ENCODE peak calls at places on chromosomes 3 and 15, in nine cellular contexts. W is upper lobe of right lung; Q is activated CD4-positive, alpha-beta T cell treated with anti-CD3 and anti-CD28 coated beads, Interleukin-2, amount 50 U/mL, for 1 hour; I is A549; E is T1000; V is cardiac muscle cell; Y is endothelial cell; G is Caco-2; F is G401. H is an unnamed sample.

GRCh38 chr3:26312826-26313225 is 309.7 kb upstream of the LRRC3B start:
- DNase-seq in E (no peak), I (no peak), G (no peak), V (no peak), Y (no peak), F (peak; percentile 86), Q (no peak), W (no peak), H (no peak)

GRCh38 chr3:183392166-183393034 is 36.0 kb downstream of the MCF2L2 start:
- DNase-seq in I (no peak), E (no peak), G (no peak), V (no peak), F (no peak), Y (no peak), W (no peak), Q (no peak), H (no peak)

GRCh38 chr3:111605016-111605415 is 9.9 kb upstream of the ZBED2 start:
- DNase-seq in V (no peak), G (no peak), E (peak; percentile 27), F (no peak), W (no peak), Y (no peak), Q (no peak), I (no peak), H (peak; percentile 66)

GRCh38 chr3:127406309-127407025 is 118.6 kb upstream of the PRR20G start:
- DNase-seq in Y (no peak), Q (no peak), F (no peak), E (no peak), V (peak; percentile 11), I (peak; percentile 51), G (peak; percentile 35), W (peak; percentile 46), H (peak; percentile 16)

GRCh38 chr15:55770808-55771207 is 27.9 kb upstream of the PRTG start:
- DNase-seq in Y (no peak), Q (no peak), F (no peak), W (no peak), I (no peak), E (no peak), V (peak; percentile 14), G (no peak), H (peak; percentile 27)

GRCh38 chr3:140771030-140771677 is 93.3 kb downstream of the TRIM42 start:
- DNase-seq in Q (no peak), I (no peak), V (no peak), G (no peak), W (no peak), F (no peak), E (no peak), Y (no peak), H (no peak)

GRCh38 chr15:31197497-31198414 is 96.2 kb upstream of the TRPM1 start:
- DNase-seq in Q (peak; percentile 57), E (no peak), V (peak; percentile 30), F (no peak), G (peak; percentile 50), Y (peak; percentile 63), I (peak; percentile 62), W (peak; percentile 78), H (peak; percentile 38)

GRCh38 chr3:177968891-177969290 is 567.3 kb upstream of the KCNMB2 start:
- DNase-seq in I (peak; percentile 29), W (no peak), V (no peak), G (no peak), Q (no peak), E (no peak), Y (no peak), F (no peak), H (no peak)

GRCh38 chr15:65102912-65103311 is 12.1 kb downstream of the UBAP1L start:
- DNase-seq in Y (no peak), V (no peak), Q (no peak), E (no peak), W (no peak), I (no peak), F (no peak), G (no peak), H (no peak)

GRCh38 chr15:61556037-61556648 is 327.0 kb upstream of the RORA start:
- DNase-seq in Q (no peak), V (peak; percentile 58), I (no peak), W (no peak), G (peak; percentile 8), Y (no peak), E (peak; percentile 34), F (no peak), H (peak; percentile 42)

GRCh38 chr3:82520846-82521245 is 759.4 kb upstream of the GBE1 start:
- DNase-seq in V (no peak), W (no peak), I (no peak), E (no peak), Q (no peak), F (no peak), G (no peak), Y (no peak), H (no peak)

GRCh38 chr3:151283907-151284461 is 5.6 kb upstream of the P2RY14 start:
- DNase-seq in E (no peak), F (no peak), V (peak; percentile 86), W (no peak), Q (no peak), I (peak; percentile 9), G (peak; percentile 30), Y (no peak), H (peak; percentile 43)

GRCh38 chr15:90162956-90163355 is 38.2 kb upstream of the SEMA4B start:
- DNase-seq in V (no peak), F (no peak), Q (no peak), Y (no peak), E (no peak), G (no peak), I (no peak), W (no peak), H (no peak)

GRCh38 chr3:39577541-39577940 is 110.1 kb downstream of the MOBP start:
- DNase-seq in Q (no peak), G (no peak), I (no peak), E (no peak), F (no peak), V (no peak), W (no peak), Y (no peak), H (no peak)

GRCh38 chr3:76177650-76178049 is 392.3 kb upstream of the ZNF717 start:
- DNase-seq in I (no peak), Y (no peak), Q (no peak), W (no peak), F (no peak), G (no peak), V (no peak), E (no peak), H (no peak)

GRCh38 chr15:51414256-51414860 is 72.9 kb downstream of the GLDN start:
- DNase-seq in G (no peak), V (no peak), W (no peak), Y (no peak), F (no peak), Q (no peak), I (no peak), E (no peak), H (no peak)

GRCh38 chr15:46918462-46919125 is 798.7 kb upstream of the SEMA6D start:
- DNase-seq in G (no peak), E (no peak), W (no peak), I (no peak), F (no peak), Q (no peak), Y (no peak), V (no peak), H (no peak)

GRCh38 chr3:34260266-34260990 is 462.0 kb downstream of the PDCD6IP start:
- DNase-seq in V (peak; percentile 55), E (peak; percentile 25), F (peak; percentile 87), I (peak; percentile 44), Y (peak; percentile 58), G (peak; percentile 63), Q (no peak), W (no peak), H (peak; percentile 49)

GRCh38 chr3:70853161-70853560 is 540.7 kb upstream of the MDFIC2 start:
- DNase-seq in Y (no peak), V (no peak), I (no peak), E (no peak), G (no peak), W (no peak), F (no peak), Q (no peak), H (peak; percentile 80)

GRCh38 chr15:100785181-100786138 is 94.2 kb upstream of the ALDH1A3 start:
- DNase-seq in I (no peak), E (no peak), Y (no peak), F (no peak), W (peak; percentile 41), G (no peak), V (no peak), Q (no peak), H (no peak)

GRCh38 chr15:98800437-98801233 is 152.3 kb downstream of the IGF1R start:
- DNase-seq in E (no peak), Q (no peak), F (peak; percentile 35), G (peak; percentile 57), W (no peak), Y (peak; percentile 58), V (peak; percentile 94), I (peak; percentile 81), H (peak; percentile 79)

GRCh38 chr3:46372492-46373359 is 2.0 kb downstream of the CCR5 start:
- DNase-seq in G (peak; percentile 33), I (no peak), Q (no peak), F (peak; percentile 18), Y (no peak), V (peak; percentile 51), W (no peak), E (no peak), H (peak; percentile 28)

GRCh38 chr3:158273646-158274045 is 163.8 kb downstream of the RSRC1 start:
- DNase-seq in Q (no peak), W (no peak), F (no peak), G (no peak), E (no peak), I (no peak), V (no peak), Y (no peak), H (peak; percentile 47)

GRCh38 chr15:90201150-90201943 is at the start of gene SEMA4B:
- DNase-seq in E (peak; percentile 23), Q (peak; percentile 64), G (peak; percentile 78), Y (peak; percentile 57), V (peak; percentile 56), F (peak; percentile 58), I (peak; percentile 61), W (peak; percentile 89), H (peak; percentile 67)

GRCh38 chr3:4162132-4162531 is 141.0 kb upstream of the SETMAR start:
- DNase-seq in W (no peak), E (no peak), V (no peak), G (no peak), F (no peak), Y (no peak), I (no peak), Q (no peak), H (no peak)

GRCh38 chr3:39569095-39569494 is 101.6 kb downstream of the MOBP start:
- DNase-seq in I (no peak), Y (no peak), Q (no peak), W (no peak), V (no peak), E (no peak), G (no peak), F (peak; percentile 8), H (no peak)

GRCh38 chr3:107217161-107217560 is 160.1 kb upstream of the CCDC54 start:
- DNase-seq in V (peak; percentile 97), E (peak; percentile 45), W (no peak), F (no peak), Q (no peak), Y (no peak), G (peak; percentile 6), I (peak; percentile 42), H (peak; percentile 96)

GRCh38 chr15:66921319-66921718 is 144.1 kb upstream of the SMAD3 start:
- DNase-seq in V (no peak), W (no peak), Y (no peak), Q (no peak), I (no peak), G (no peak), F (no peak), E (no peak), H (no peak)

GRCh38 chr15:47388299-47388698 is 329.0 kb upstream of the SEMA6D start:
- DNase-seq in G (no peak), V (no peak), Q (no peak), W (no peak), Y (no peak), E (no peak), I (no peak), F (no peak), H (no peak)

GRCh38 chr15:70068783-70069565 is 28.7 kb downstream of the TLE3 start:
- DNase-seq in W (no peak), G (no peak), Q (no peak), E (no peak), I (no peak), V (no peak), F (no peak), Y (no peak), H (no peak)

GRCh38 chr15:74833376-74834107 is 7.1 kb downstream of the CPLX3 start:
- DNase-seq in Q (no peak), V (no peak), I (no peak), F (peak; percentile 57), E (no peak), Y (no peak), W (no peak), G (no peak), H (no peak)